ENCODE peak calls at places on chromosome 21, in nine cellular contexts. F is effector memory CD8-positive, alpha-beta T cell; Q is endothelial cell of umbilical vein; U is stimulated activated CD8-positive, alpha-beta memory T cell treated with anti-CD3 and anti-CD28 coated beads, Interleukin-4, amount 100 ng/mL, for 24 hours; I is omental fat pad; B is H9; X is esophagus squamous epithelium; S is HFF-Myc; N is cardiac muscle cell. E is an unnamed sample.

GRCh38 chr21:22791986-22792560 is 1793.9 kb downstream of the NCAM2 start:
- DNase-seq in N (peak), F (no peak), I (no peak), S (peak), B (no peak), X (no peak), U (no peak), Q (peak), E (peak)

GRCh38 chr21:26982767-26983166 is 15.9 kb upstream of the ADAMTS5 start:
- DNase-seq in F (no peak), U (no peak), S (no peak), N (peak), X (no peak), I (no peak), B (no peak), Q (no peak), E (no peak)

GRCh38 chr21:44439211-44439600 is 16.1 kb upstream of the LRRC3 start:
- DNase-seq in U (no peak), I (no peak), F (no peak), S (no peak), X (no peak), Q (no peak), B (no peak), N (no peak), E (no peak)

GRCh38 chr21:39004776-39005605 is 178.3 kb downstream of the PSMG1 start:
- DNase-seq in N (peak), U (no peak), B (peak), F (no peak), Q (peak), I (no peak), S (no peak), X (no peak), E (no peak)

GRCh38 chr21:38921511-38922215 is 115.9 kb downstream of the ETS2 start:
- DNase-seq in X (no peak), F (no peak), Q (no peak), I (no peak), U (no peak), N (no peak), S (no peak), B (no peak), E (no peak)

GRCh38 chr21:41667136-41667535 is 99.7 kb downstream of the RIPK4 start:
- DNase-seq in I (no peak), F (no peak), Q (no peak), N (no peak), X (no peak), B (no peak), U (no peak), S (no peak), E (no peak)

GRCh38 chr21:32410291-32410690 is 2.2 kb upstream of the EVA1C start:
- DNase-seq in N (peak), U (no peak), S (no peak), X (no peak), I (no peak), Q (no peak), B (no peak), F (no peak), E (no peak)

GRCh38 chr21:17989780-17990179 is 170.6 kb upstream of the C21orf91 start:
- DNase-seq in U (no peak), Q (no peak), X (no peak), B (no peak), N (no peak), F (no peak), S (no peak), I (no peak), E (no peak)

GRCh38 chr21:35563885-35564451 is 496.4 kb downstream of the SETD4 start:
- DNase-seq in I (no peak), X (no peak), N (peak), Q (no peak), B (no peak), U (no peak), F (no peak), S (peak), E (peak)

GRCh38 chr21:15809065-15809464 is 79.3 kb downstream of the USP25 start:
- DNase-seq in S (no peak), U (no peak), B (no peak), I (no peak), F (no peak), X (no peak), N (no peak), Q (no peak), E (no peak)

GRCh38 chr21:46324390-46325072 is 575 bp downstream of the PCNT start:
- DNase-seq in B (peak), I (peak), X (peak), S (no peak), U (peak), Q (peak), N (peak), F (peak), E (peak)

E was measured in brain microvascular endothelial cell.